ENCODE peak calls at places on chromosomes 1 and 21, in nine cellular contexts. Z is ovary, V is uterus, S is IMR-90, L is body of pancreas, W is A549, D is right lobe of liver, G is stomach, M is transverse colon. A is an unnamed sample.
A peak's percentile ranks its signal among the peaks of the same experiment; 100 is the strongest.

GRCh38 chr21:33198346-33199135 is 31.2 kb upstream of the IFNAR2 start:
- DNase-seq in S (peak; percentile 63), L (no peak), M (peak; percentile 35), W (no peak), G (no peak), D (peak; percentile 68), V (no peak), Z (no peak), A (no peak)

GRCh38 chr1:84301759-84302380 is 362 bp downstream of the SAMD13 start:
- DNase-seq in D (no peak), Z (no peak), G (no peak), W (no peak), S (no peak), V (no peak), M (no peak), L (no peak), A (no peak)

GRCh38 chr1:53307037-53307436 is 20.8 kb downstream of the LRP8 start:
- DNase-seq in D (no peak), L (no peak), S (no peak), W (no peak), V (no peak), G (no peak), M (no peak), Z (no peak), A (no peak)

GRCh38 chr1:222792744-222793143 is 22.1 kb upstream of the DISP1 start:
- DNase-seq in W (peak; percentile 45), V (no peak), L (no peak), D (no peak), M (no peak), G (no peak), Z (no peak), S (peak; percentile 38), A (no peak)

GRCh38 chr1:113616201-113616600 is 143.1 kb downstream of the PHTF1 start:
- DNase-seq in S (peak; percentile 30), M (no peak), L (no peak), G (no peak), Z (no peak), V (no peak), D (no peak), W (no peak), A (no peak)

GRCh38 chr1:112505400-112505785 is 3.4 kb upstream of the WNT2B start:
- DNase-seq in M (no peak), S (no peak), L (no peak), V (no peak), G (no peak), Z (peak; percentile 74), D (no peak), W (no peak), A (no peak)

GRCh38 chr21:20739421-20739820 is 258.8 kb upstream of the NCAM2 start:
- DNase-seq in V (no peak), G (no peak), M (no peak), S (no peak), L (no peak), W (no peak), Z (no peak), D (no peak), A (no peak)

GRCh38 chr1:2003564-2004131 is at the start of gene CFAP74:
- DNase-seq in G (no peak), S (peak; percentile 18), V (no peak), D (no peak), W (no peak), Z (no peak), M (no peak), L (no peak), A (no peak)

GRCh38 chr1:8256321-8256720 is 61.6 kb upstream of the SLC45A1 start:
- DNase-seq in W (no peak), D (no peak), L (no peak), S (no peak), M (no peak), V (no peak), G (no peak), Z (no peak), A (no peak)

GRCh38 chr1:230210979-230211336 is 143.9 kb downstream of the GALNT2 start:
- DNase-seq in D (no peak), G (no peak), V (no peak), L (no peak), S (no peak), M (no peak), W (no peak), Z (no peak), A (no peak)

GRCh38 chr1:230211436-230212145 is 144.6 kb downstream of the GALNT2 start:
- DNase-seq in M (no peak), Z (no peak), G (no peak), D (no peak), L (no peak), V (no peak), S (no peak), W (no peak), A (no peak)

GRCh38 chr1:230210326-230210978 is 143.4 kb downstream of the GALNT2 start:
- DNase-seq in Z (no peak), M (no peak), L (no peak), V (no peak), D (no peak), W (no peak), S (peak; percentile 28), G (no peak), A (no peak)

GRCh38 chr1:230215049-230215448 is 148.0 kb downstream of the GALNT2 start:
- DNase-seq in M (peak; percentile 69), D (no peak), S (peak; percentile 64), Z (peak; percentile 67), V (peak; percentile 44), G (peak; percentile 66), W (no peak), L (peak; percentile 65), A (no peak)

DNA sequence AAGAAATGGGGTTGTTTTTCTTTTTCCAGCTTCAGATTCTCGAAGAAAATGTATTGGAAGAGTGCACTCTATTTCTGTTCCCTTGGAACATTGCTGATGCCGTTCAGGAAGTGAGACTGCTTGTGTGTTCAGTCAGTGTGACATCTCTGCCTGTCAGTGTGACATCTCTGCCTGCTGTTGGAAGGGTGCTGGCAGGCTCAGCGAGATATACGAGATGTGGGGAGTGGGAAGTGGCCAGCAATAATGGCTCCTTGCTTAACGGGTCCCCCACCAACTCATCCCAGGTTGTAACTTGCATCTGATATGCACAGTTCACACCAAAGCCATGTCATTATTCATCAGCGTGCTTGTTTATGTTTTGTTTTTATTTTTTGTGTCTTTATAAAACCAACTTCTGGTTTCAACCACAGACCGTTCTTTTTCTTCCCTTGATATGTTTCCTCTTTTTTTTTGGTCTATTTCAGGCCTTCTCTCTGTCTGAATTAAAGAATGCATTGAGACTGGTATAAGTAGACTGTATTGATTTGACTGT is 145.4 kb downstream of the GALNT2 start:
- DNase-seq in G (no peak), D (no peak), S (no peak), M (peak; percentile 46), L (no peak), V (no peak), Z (no peak), W (no peak), A (no peak)
- TF ChIP-seq POLR2A in G (no peak), D (peak; percentile 29), S (no peak), M (no peak), L (no peak), V (no peak), Z (no peak), W (no peak), A (no peak)

GRCh38 chr21:38804030-38804616 is 1.6 kb upstream of the ETS2 start:
- DNase-seq in Z (no peak), G (no peak), S (peak; percentile 60), V (no peak), L (no peak), M (no peak), W (no peak), D (no peak), A (no peak)

GRCh38 chr21:38804617-38805281 is 980 bp upstream of the ETS2 start:
- DNase-seq in D (peak; percentile 90), Z (peak; percentile 85), M (peak; percentile 86), L (peak; percentile 72), S (peak; percentile 54), V (peak; percentile 72), W (no peak), G (peak; percentile 84), A (no peak)

GRCh38 chr21:38802050-38803026 is 3.4 kb upstream of the ETS2 start:
- DNase-seq in D (no peak), V (no peak), Z (no peak), W (peak; percentile 69), G (no peak), L (no peak), S (peak; percentile 57), M (peak; percentile 38), A (no peak)

GRCh38 chr21:38800924-38801744 is 4.6 kb upstream of the ETS2 start:
- DNase-seq in V (no peak), S (no peak), D (no peak), Z (no peak), W (no peak), L (no peak), G (no peak), M (no peak), A (no peak)

DNA sequence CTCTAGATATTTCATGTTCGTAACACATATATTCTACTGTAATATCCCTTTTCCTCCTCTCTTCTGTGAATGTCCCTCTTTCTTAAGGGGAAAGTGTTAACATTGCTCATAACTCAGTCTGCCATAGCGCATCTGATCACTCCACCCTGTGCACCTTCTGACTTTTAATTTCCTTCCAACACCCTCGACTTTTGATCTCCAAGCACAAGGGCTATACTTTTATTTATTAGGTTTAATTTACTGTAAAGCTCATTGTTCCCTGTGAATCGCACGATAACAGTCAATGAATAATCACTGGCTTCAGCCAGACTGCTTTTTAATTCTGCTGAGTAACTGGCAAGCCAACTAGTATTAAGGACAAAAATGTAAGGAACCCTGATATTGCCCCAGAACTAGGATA is 2.7 kb upstream of the ETS2 start:
- DNase-seq in L (no peak), V (no peak), D (no peak), G (no peak), Z (no peak), W (no peak), S (no peak), M (no peak), A (no peak)
- TF ChIP-seq POLR2A in L (no peak), V (no peak), D (no peak), G (no peak), Z (no peak), W (no peak), S (no peak), M (no peak), A (no peak)

DNA sequence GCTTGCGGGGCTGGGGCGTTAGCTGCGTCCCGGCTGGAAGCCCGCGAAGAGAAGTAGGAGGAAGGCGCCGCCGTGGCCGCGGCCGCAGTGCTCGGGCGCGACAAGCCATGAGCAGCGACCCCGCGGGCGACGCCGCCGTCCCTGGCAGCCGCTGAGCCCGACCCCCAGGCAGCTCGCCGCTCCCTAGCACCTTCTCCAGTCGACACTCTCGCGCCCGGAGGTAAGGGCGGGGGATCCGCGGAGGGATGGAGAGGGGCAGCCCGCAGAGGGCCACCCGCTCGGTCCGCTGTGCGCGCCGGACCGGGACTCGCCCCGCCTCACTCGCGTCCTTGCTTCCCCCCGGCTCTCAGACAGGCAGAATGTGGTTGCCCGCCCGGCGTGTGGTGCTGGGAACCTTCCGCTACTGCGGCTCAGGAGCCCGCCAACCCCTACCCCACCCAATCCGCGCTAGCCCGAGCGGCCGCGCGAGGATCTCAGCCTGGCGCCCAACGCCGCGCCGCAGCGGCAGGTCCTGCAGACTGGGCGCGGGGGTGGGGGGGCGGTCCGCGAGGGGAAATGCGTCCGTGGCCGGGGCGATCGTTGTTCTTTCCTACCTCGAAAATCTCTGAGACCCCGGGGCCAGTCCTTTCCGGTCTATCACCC is at the start of gene LRRC8C:
- DNase-seq in D (no peak), Z (peak; percentile 74), W (peak; percentile 30), G (peak; percentile 49), S (peak; percentile 48), L (peak; percentile 30), M (peak; percentile 60), V (peak; percentile 53), A (peak; percentile 46)
- TF ChIP-seq POLR2A in D (no peak), Z (no peak), W (peak; percentile 59), G (no peak), S (peak; percentile 55), L (no peak), M (no peak), V (no peak), A (peak; percentile 59)

GRCh38 chr1:36372617-36373016 is 13.1 kb downstream of the STK40 start:
- DNase-seq in Z (no peak), V (no peak), L (no peak), S (no peak), G (no peak), D (no peak), M (no peak), W (no peak), A (no peak)
- TF ChIP-seq POLR2A in Z (no peak), V (no peak), L (no peak), S (no peak), G (no peak), D (no peak), M (no peak), W (no peak), A (no peak)